ENCODE peak calls at places on chromosome 20, in nine cellular contexts. W is MM.1S; K is ovary; R is esophagus muscularis mucosa; V is body of pancreas; U is WERI-Rb-1; B is heart left ventricle; P is CD8-positive, alpha-beta T cell; Q is lower lobe of right lung. G is an unnamed sample.

GRCh38 chr20:38805502-38805957 is at the start of gene PPP1R16B:
- DNase-seq in U (peak; percentile 47), B (peak; percentile 70), W (peak; percentile 83), Q (peak; percentile 59), R (no peak), P (peak; percentile 84), K (no peak), V (peak; percentile 19), G (peak; percentile 72)

GRCh38 chr20:64223526-64224067 is 32.0 kb upstream of the PCMTD2 start:
- DNase-seq in B (peak; percentile 58), K (peak; percentile 75), Q (no peak), R (no peak), V (peak; percentile 12), W (no peak), P (no peak), U (peak; percentile 79), G (no peak)

GRCh38 chr20:63700199-63701050 is 4.0 kb downstream of the TNFRSF6B start:
- DNase-seq in R (no peak), V (no peak), Q (no peak), W (no peak), K (peak; percentile 25), B (no peak), P (no peak), U (no peak), G (no peak)

GRCh38 chr20:63940472-63941266 is 15.5 kb downstream of the UCKL1 start:
- DNase-seq in B (peak; percentile 15), V (no peak), R (no peak), W (no peak), U (no peak), Q (peak; percentile 47), P (no peak), K (peak; percentile 27), G (no peak)

GRCh38 chr20:32589256-32589655 is 4.1 kb upstream of the NOL4L start:
- DNase-seq in P (no peak), U (no peak), Q (no peak), V (no peak), B (no peak), W (no peak), K (no peak), R (no peak), G (no peak)

GRCh38 chr20:57829336-57829735 is 119.5 kb upstream of the PMEPA1 start:
- DNase-seq in P (no peak), R (no peak), V (no peak), Q (no peak), U (no peak), K (no peak), B (no peak), W (no peak), G (no peak)

GRCh38 chr20:24732076-24732475 is 217.0 kb upstream of the CST7 start:
- DNase-seq in B (no peak), Q (no peak), W (no peak), R (peak; percentile 72), V (no peak), K (no peak), U (no peak), P (no peak), G (no peak)

GRCh38 chr20:63830821-63831593 is at the start of gene ZBTB46:
- DNase-seq in K (peak; percentile 77), V (peak; percentile 50), Q (peak; percentile 68), P (no peak), R (no peak), B (peak; percentile 80), W (peak; percentile 53), U (no peak), G (no peak)

GRCh38 chr20:47438464-47439381 is 63.0 kb upstream of the NCOA3 start:
- DNase-seq in Q (no peak), R (no peak), B (peak; percentile 20), P (no peak), V (no peak), U (no peak), W (no peak), K (no peak), G (no peak)

GRCh38 chr20:20785226-20785625 is 72.8 kb upstream of the RALGAPA2 start:
- DNase-seq in U (no peak), V (no peak), K (no peak), R (no peak), Q (no peak), P (no peak), B (no peak), W (no peak), G (no peak)

DNA sequence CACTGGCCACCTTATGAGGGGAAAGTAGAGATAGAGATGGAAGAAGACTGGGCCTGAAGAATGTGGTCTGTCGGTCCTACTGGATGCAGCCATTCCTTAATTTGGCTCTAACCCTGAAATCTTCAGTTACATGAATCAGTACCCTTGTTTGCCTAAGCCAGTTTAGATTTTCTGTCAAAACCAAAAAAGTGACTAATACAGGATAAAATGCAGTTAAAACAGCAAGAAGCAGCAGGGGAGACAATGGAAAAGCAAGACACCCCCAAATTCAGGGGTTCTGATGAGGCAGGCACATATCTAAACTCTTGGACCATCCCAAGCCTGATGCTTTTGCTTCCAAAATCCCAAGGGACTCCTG is 17.4 kb upstream of the UBE2V1 start:
- DNase-seq in Q (no peak), V (no peak), P (no peak), B (no peak), U (no peak), K (no peak), R (no peak), W (no peak), G (no peak)
- H3K27ac ChIP-seq in Q (no peak overlapping the region), V (no peak overlapping the region), P (no peak overlapping the region), B (peak overlapping the region; percentile 73), U (no peak overlapping the region), K (no peak overlapping the region), R (peak overlapping the region; percentile 79), W (no peak overlapping the region), G (no peak overlapping the region)

GRCh38 chr20:61260905-61261304 is 8.8 kb downstream of the CDH4 start:
- DNase-seq in V (no peak), R (no peak), P (no peak), U (no peak), B (no peak), Q (no peak), K (no peak), W (no peak), G (no peak)
- TF ChIP-seq CTCF in V (no peak), R (no peak), P (no peak), U (no peak), B (no peak), Q (no peak), K (no peak), W (no peak), G (no peak)

GRCh38 chr20:30599990-30600389 is 657.5 kb upstream of the DEFB115 start:
- DNase-seq in P (no peak), Q (no peak), K (no peak), U (no peak), R (peak; percentile 90), B (no peak), V (no peak), W (no peak), G (no peak)

GRCh38 chr20:30606990-30607389 is 650.5 kb upstream of the DEFB115 start:
- DNase-seq in B (no peak), W (no peak), U (no peak), R (no peak), K (no peak), Q (no peak), V (no peak), P (no peak), G (no peak)

GRCh38 chr20:30602424-30602823 is 655.0 kb upstream of the DEFB115 start:
- DNase-seq in W (no peak), U (no peak), P (no peak), V (no peak), B (no peak), R (no peak), Q (no peak), K (no peak), G (no peak)

GRCh38 chr20:30598460-30599230 is 658.8 kb upstream of the DEFB115 start:
- DNase-seq in W (no peak), R (peak; percentile 86), B (no peak), P (no peak), U (no peak), K (no peak), Q (no peak), V (no peak), G (no peak)

DNA sequence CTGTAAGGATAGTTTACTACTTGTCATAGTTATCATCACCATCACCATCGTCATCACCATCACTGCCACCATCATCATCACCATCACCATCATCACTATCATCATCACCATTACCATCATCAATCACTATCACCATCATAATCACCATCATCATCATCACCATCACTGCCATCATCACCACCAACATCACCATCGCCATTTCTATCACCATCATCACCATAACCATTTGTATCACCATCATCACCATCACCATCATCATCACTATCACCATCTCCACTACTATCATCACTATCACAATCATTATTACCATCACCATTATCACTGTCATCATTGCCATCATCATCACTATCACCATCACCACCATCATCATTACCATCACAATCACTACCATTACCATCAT is 655.5 kb upstream of the DEFB115 start:
- DNase-seq in K (no peak), Q (no peak), W (no peak), P (no peak), R (no peak), U (no peak), B (no peak), V (no peak), G (no peak)
- H3K9me3 ChIP-seq in K (no peaks in the 10 kb centered on the region), Q (peaks cover 7% of the 10 kb centered on the region), W (no peaks in the 10 kb centered on the region), P (no peaks in the 10 kb centered on the region), R (peaks cover 5% of the 10 kb centered on the region), U (no peaks in the 10 kb centered on the region), B (peaks cover 6% of the 10 kb centered on the region), V (no peaks in the 10 kb centered on the region), G (no peaks in the 10 kb centered on the region)

GRCh38 chr20:17595846-17596245 is 26.0 kb downstream of the DSTN start:
- DNase-seq in V (no peak), Q (no peak), W (no peak), K (no peak), B (no peak), P (no peak), U (no peak), R (no peak), G (no peak)

GRCh38 chr20:17594443-17594842 is 24.6 kb downstream of the DSTN start:
- DNase-seq in Q (peak; percentile 62), W (no peak), P (no peak), V (peak; percentile 79), R (no peak), K (no peak), B (no peak), U (no peak), G (no peak)

GRCh38 chr20:17590245-17590644 is 20.4 kb downstream of the DSTN start:
- DNase-seq in V (no peak), Q (no peak), W (no peak), U (no peak), R (no peak), B (no peak), K (no peak), P (no peak), G (no peak)

GRCh38 chr20:17598013-17598550 is 28.2 kb downstream of the DSTN start:
- DNase-seq in K (no peak), B (no peak), U (no peak), V (no peak), R (no peak), Q (no peak), P (no peak), W (no peak), G (no peak)

GRCh38 chr20:17593902-17594301 is 24.0 kb downstream of the DSTN start:
- DNase-seq in W (no peak), U (no peak), Q (no peak), R (no peak), B (no peak), V (no peak), P (no peak), K (no peak), G (no peak)
- H3K27ac ChIP-seq in W (no peak overlapping the region), U (no peak overlapping the region), Q (peak overlapping the region; percentile 52), R (peak overlapping the region; percentile 78), B (peak overlapping the region; percentile 36), V (peak overlapping the region; percentile 51), P (no peak overlapping the region), K (no peak overlapping the region), G (no peak overlapping the region)

GRCh38 chr20:23078994-23079364 is 7.1 kb downstream of the CD93 start:
- DNase-seq in K (no peak), Q (no peak), W (no peak), B (no peak), R (no peak), P (no peak), U (peak; percentile 73), V (no peak), G (no peak)
- TF ChIP-seq CTCF in K (no peak), Q (no peak), W (no peak), B (no peak), R (no peak), P (no peak), U (peak; percentile 74), V (no peak), G (no peak)

G was measured in CD4-positive, alpha-beta T cell.